ENCODE peak calls at places on chromosome 12, in four cellular contexts. One of them, this sample, is unnamed.

GRCh38 chr12:127941332-127941731 is 325.6 kb upstream of the TMEM132C start:
- DNase-seq in body of pancreas: no peak
- DNase-seq in right lobe of liver: no peak
- DNase-seq in HFF-Myc: no peak
- DNase-seq in this sample: no peak

GRCh38 chr12:120720234-120720968 is 5.2 kb upstream of the ACADS start:
- DNase-seq in body of pancreas: no peak
- DNase-seq in right lobe of liver: no peak
- DNase-seq in HFF-Myc: no peak
- DNase-seq in this sample: no peak

GRCh38 chr12:94240171-94240570 is 91.8 kb downstream of the PLXNC1 start:
- DNase-seq in HFF-Myc: no peak
- DNase-seq in body of pancreas: no peak
- DNase-seq in right lobe of liver: no peak
- DNase-seq in this sample: no peak

GRCh38 chr12:114439833-114440449 is 34.0 kb upstream of the TBX5 start:
- DNase-seq in right lobe of liver: no peak
- DNase-seq in HFF-Myc: no peak
- DNase-seq in body of pancreas: no peak
- DNase-seq in this sample: no peak

GRCh38 chr12:127388985-127389384 is 878.0 kb upstream of the TMEM132C start:
- DNase-seq in HFF-Myc: no peak
- DNase-seq in right lobe of liver: no peak
- DNase-seq in body of pancreas: no peak
- DNase-seq in this sample: no peak

GRCh38 chr12:52247622-52248540 is 14.8 kb downstream of the KRT7 start:
- DNase-seq in body of pancreas: peak
- DNase-seq in HFF-Myc: no peak
- DNase-seq in right lobe of liver: no peak
- DNase-seq in this sample: no peak

GRCh38 chr12:122123051-122123760 is 44.6 kb downstream of the MLXIP start:
- DNase-seq in right lobe of liver: peak
- DNase-seq in HFF-Myc: peak
- DNase-seq in body of pancreas: peak
- DNase-seq in this sample: peak

GRCh38 chr12:62520361-62520760 is 53.7 kb downstream of the MON2 start:
- DNase-seq in HFF-Myc: no peak
- DNase-seq in body of pancreas: no peak
- DNase-seq in right lobe of liver: no peak
- DNase-seq in this sample: no peak

GRCh38 chr12:57280234-57281062 is 29.5 kb upstream of the STAC3 start:
- DNase-seq in HFF-Myc: peak
- DNase-seq in body of pancreas: peak
- DNase-seq in right lobe of liver: no peak
- DNase-seq in this sample: no peak

GRCh38 chr12:52238206-52238840 is 5.3 kb downstream of the KRT7 start:
- DNase-seq in right lobe of liver: no peak
- DNase-seq in HFF-Myc: no peak
- DNase-seq in body of pancreas: no peak
- DNase-seq in this sample: no peak

GRCh38 chr12:102769323-102769916 is 147.6 kb downstream of the PAH start:
- DNase-seq in body of pancreas: peak
- DNase-seq in right lobe of liver: peak
- DNase-seq in HFF-Myc: peak
- DNase-seq in this sample: peak

DNA sequence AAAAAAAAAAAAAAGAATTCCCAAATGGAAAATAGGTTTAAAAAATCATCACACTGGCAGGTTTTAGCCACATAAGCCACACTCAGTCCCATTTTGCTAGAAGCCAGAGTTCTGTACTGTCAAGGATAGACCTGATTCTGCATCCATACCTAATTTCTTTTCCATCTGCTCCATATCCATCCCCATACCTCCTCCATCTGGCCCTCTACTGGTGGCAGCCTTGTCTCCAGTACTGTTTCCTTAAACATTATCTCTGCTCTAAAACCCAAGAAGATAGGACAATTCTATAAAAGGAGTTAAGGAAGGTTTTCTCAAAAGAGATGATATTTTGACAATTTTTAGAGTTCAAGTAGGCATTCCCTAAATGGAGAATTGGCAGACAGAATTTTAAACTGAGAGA is 26.0 kb upstream of the RXYLT1 start:
- DNase-seq in right lobe of liver: no peak
- DNase-seq in HFF-Myc: no peak
- DNase-seq in body of pancreas: no peak
- DNase-seq in this sample: no peak
- TF ChIP-seq CTCF in right lobe of liver: no peak
- TF ChIP-seq CTCF in HFF-Myc: peak
- TF ChIP-seq CTCF in body of pancreas: no peak
- TF ChIP-seq CTCF in this sample: no peak

GRCh38 chr12:50218386-50218785 is 51.2 kb upstream of the CERS5 start:
- DNase-seq in HFF-Myc: no peak
- DNase-seq in right lobe of liver: no peak
- DNase-seq in body of pancreas: no peak
- DNase-seq in this sample: no peak

GRCh38 chr12:50221228-50222008 is 54.2 kb upstream of the CERS5 start:
- DNase-seq in HFF-Myc: peak
- DNase-seq in right lobe of liver: no peak
- DNase-seq in body of pancreas: no peak
- DNase-seq in this sample: no peak

GRCh38 chr12:50219544-50219943 is 52.4 kb upstream of the CERS5 start:
- DNase-seq in body of pancreas: no peak
- DNase-seq in right lobe of liver: no peak
- DNase-seq in HFF-Myc: no peak
- DNase-seq in this sample: no peak

GRCh38 chr12:50222275-50222783 is 55.2 kb upstream of the CERS5 start:
- DNase-seq in HFF-Myc: peak
- DNase-seq in right lobe of liver: no peak
- DNase-seq in body of pancreas: peak
- DNase-seq in this sample: peak

DNA sequence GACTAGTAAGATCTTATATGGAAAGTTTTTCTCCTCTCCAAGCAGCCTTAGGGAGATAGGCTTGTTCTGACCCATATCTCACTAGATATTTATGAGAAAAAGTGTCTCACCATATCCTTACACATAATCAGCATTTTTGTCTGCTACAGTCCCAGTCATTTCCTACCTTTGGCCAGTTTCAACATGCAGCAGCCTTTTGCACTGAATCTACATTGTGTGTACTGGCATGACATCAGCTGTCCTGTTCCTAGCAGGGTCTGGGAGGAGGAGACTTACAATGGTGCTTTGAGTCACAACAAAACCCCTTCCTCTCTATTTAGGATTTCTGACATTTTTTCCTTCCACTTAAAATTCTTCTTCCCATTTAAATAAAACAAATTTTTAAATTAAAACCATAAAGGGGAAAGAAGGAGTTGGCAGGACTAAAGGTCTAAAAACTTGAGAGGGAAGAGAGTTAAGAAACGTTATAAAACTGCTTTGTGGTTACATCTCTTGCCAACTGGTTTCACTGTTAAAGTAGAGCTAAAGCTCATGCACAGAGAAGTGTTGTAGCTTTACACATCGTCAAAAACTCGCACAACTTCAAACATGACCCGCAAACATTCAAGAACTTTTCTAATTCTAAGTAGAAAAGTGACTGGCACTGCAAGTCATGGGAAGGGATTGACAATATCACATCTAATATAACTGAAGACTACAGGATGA is 53.3 kb upstream of the CERS5 start:
- DNase-seq in HFF-Myc: no peak
- DNase-seq in right lobe of liver: no peak
- DNase-seq in body of pancreas: no peak
- DNase-seq in this sample: no peak
- TF ChIP-seq CTCF in HFF-Myc: no peak
- TF ChIP-seq CTCF in right lobe of liver: no peak
- TF ChIP-seq CTCF in body of pancreas: no peak
- TF ChIP-seq CTCF in this sample: no peak

GRCh38 chr12:75452675-75453330 is 27.8 kb upstream of the GLIPR1 start:
- DNase-seq in body of pancreas: no peak
- DNase-seq in HFF-Myc: no peak
- DNase-seq in right lobe of liver: no peak
- DNase-seq in this sample: no peak

GRCh38 chr12:75460194-75460593 is 20.4 kb upstream of the GLIPR1 start:
- DNase-seq in body of pancreas: no peak
- DNase-seq in right lobe of liver: no peak
- DNase-seq in HFF-Myc: no peak
- DNase-seq in this sample: no peak

GRCh38 chr12:75457191-75457590 is 23.4 kb upstream of the GLIPR1 start:
- DNase-seq in body of pancreas: no peak
- DNase-seq in right lobe of liver: no peak
- DNase-seq in HFF-Myc: no peak
- DNase-seq in this sample: no peak

GRCh38 chr12:75459755-75460154 is 20.8 kb upstream of the GLIPR1 start:
- DNase-seq in body of pancreas: no peak
- DNase-seq in HFF-Myc: no peak
- DNase-seq in right lobe of liver: no peak
- DNase-seq in this sample: no peak

DNA sequence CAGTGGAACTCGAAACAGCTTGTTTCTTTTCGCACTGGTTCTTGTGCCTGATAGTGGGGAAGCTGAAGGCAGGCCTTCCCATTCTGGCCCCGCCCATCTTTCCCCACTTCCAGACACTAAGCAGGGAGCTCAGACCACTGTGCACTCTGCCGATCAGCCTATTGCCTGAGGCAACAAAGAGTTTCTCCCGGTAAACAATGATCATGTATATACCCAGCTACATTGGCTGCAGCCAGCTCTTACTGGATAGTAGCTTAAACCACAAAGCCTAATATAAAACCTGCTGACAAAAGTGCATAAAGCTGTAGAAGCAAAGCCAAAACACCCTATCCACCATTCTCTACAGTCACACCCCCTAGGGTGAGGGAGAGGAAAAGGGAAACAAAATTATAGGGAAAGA is 24.7 kb upstream of the GLIPR1 start:
- DNase-seq in HFF-Myc: no peak
- DNase-seq in body of pancreas: no peak
- DNase-seq in right lobe of liver: no peak
- DNase-seq in this sample: no peak
- TF ChIP-seq CTCF in HFF-Myc: no peak
- TF ChIP-seq CTCF in body of pancreas: no peak
- TF ChIP-seq CTCF in right lobe of liver: no peak
- TF ChIP-seq CTCF in this sample: no peak

GRCh38 chr12:85424581-85425348 is 144.7 kb downstream of the ALX1 start:
- DNase-seq in body of pancreas: peak
- DNase-seq in right lobe of liver: peak
- DNase-seq in HFF-Myc: no peak
- DNase-seq in this sample: peak
- TF ChIP-seq CTCF in body of pancreas: peak
- TF ChIP-seq CTCF in right lobe of liver: peak
- TF ChIP-seq CTCF in HFF-Myc: peak
- TF ChIP-seq CTCF in this sample: peak

GRCh38 chr12:96514328-96514727 is 25.0 kb downstream of the CFAP54 start:
- DNase-seq in HFF-Myc: no peak
- DNase-seq in body of pancreas: no peak
- DNase-seq in right lobe of liver: no peak
- DNase-seq in this sample: no peak
- TF ChIP-seq CTCF in HFF-Myc: no peak
- TF ChIP-seq CTCF in body of pancreas: no peak
- TF ChIP-seq CTCF in right lobe of liver: no peak
- TF ChIP-seq CTCF in this sample: no peak

GRCh38 chr12:109888179-109889020 is 8.1 kb upstream of the GLTP start:
- DNase-seq in body of pancreas: no peak
- DNase-seq in HFF-Myc: peak
- DNase-seq in right lobe of liver: no peak
- DNase-seq in this sample: no peak
- TF ChIP-seq CTCF in body of pancreas: no peak
- TF ChIP-seq CTCF in HFF-Myc: no peak
- TF ChIP-seq CTCF in right lobe of liver: no peak
- TF ChIP-seq CTCF in this sample: no peak

DNA sequence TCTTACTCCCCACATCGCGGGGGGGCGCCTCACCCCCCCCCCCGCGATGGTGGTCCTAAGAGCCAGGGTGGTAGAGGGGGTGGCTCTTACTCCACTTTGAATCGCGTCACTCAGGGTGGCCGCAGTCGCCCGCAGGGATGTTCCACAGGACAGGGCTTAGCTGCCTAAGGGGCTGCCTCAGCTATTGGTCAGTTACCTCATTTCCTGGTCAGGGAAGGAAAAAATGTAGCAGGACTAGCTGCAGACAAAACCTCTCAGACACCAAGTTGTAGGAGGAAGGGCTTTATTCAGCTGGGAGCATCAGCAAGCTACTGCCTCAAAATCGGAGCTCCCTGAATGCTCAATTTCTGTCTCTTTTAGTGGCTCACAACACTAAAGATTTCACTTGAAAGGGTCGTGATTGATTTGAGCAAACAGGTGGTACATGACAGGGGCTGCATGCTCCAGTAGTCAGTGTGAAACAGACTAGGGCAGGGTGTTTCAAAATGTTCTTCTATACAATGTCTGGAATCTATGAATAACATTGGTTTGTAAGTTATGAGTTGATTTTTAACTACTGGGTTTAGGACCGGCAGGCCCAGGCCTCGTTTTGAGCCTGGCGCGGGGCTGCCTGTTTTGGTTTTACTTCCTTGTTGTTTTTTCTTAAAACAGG is 6.3 kb upstream of the CLEC6A start:
- DNase-seq in body of pancreas: no peak
- DNase-seq in HFF-Myc: no peak
- DNase-seq in right lobe of liver: no peak
- DNase-seq in this sample: no peak
- TF ChIP-seq CTCF in body of pancreas: no peak
- TF ChIP-seq CTCF in HFF-Myc: no peak
- TF ChIP-seq CTCF in right lobe of liver: no peak
- TF ChIP-seq CTCF in this sample: no peak

DNA sequence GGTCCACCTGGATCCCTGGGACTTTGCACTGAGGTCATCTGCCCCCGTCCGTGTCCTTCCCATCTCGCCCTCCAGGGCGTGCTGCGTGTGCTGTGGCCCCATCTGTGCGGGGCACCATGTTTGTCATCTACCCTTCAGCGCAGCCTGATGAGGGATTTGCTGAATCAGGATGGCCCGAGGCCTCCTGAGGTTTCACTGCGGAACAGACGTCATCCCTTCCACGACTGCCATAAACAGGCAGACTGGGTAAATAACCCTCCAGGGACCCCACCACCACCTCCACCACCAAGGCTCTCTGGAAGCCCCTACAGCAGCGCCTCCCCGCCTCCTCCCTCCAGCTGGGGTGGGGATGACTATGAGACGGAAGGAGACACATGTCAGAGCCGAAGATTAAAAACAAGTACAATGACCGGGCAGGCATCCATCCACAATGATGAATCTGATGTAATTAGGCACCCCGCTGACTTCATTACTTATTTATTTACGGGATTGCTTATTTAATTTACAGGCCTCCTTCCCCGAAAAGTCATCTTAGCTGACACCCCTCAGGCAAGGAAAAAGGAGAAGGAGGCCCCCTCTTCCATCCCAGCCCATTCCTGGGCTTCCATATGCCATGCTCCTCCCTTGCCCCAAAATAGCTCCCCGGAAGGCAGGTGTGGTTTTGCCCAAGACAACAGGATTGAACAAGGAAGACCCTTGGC is 39.4 kb downstream of the NCOR2 start:
- DNase-seq in body of pancreas: no peak
- DNase-seq in HFF-Myc: no peak
- DNase-seq in right lobe of liver: no peak
- DNase-seq in this sample: no peak
- TF ChIP-seq CTCF in body of pancreas: no peak
- TF ChIP-seq CTCF in HFF-Myc: no peak
- TF ChIP-seq CTCF in right lobe of liver: no peak
- TF ChIP-seq CTCF in this sample: no peak

GRCh38 chr12:130971871-130972588 is 18.3 kb downstream of the ADGRD1 start:
- DNase-seq in HFF-Myc: no peak
- DNase-seq in right lobe of liver: no peak
- DNase-seq in body of pancreas: no peak
- DNase-seq in this sample: no peak
- TF ChIP-seq CTCF in HFF-Myc: no peak
- TF ChIP-seq CTCF in right lobe of liver: no peak
- TF ChIP-seq CTCF in body of pancreas: no peak
- TF ChIP-seq CTCF in this sample: no peak

This sample was measured in nephron progenitor cell.